ENCODE peak calls at places on chromosomes 4 and X, in six cellular contexts. O, C, Y, P, H and D are unnamed samples.

GRCh38 chr4:108365551-108365950 is 196.8 kb upstream of the LEF1 start:
- DNase-seq in O (no peak), C (no peak), Y (no peak), P (no peak), H (no peak), D (no peak)

GRCh38 chr4:85028910-85029309 is 62.4 kb upstream of the WDFY3 start:
- DNase-seq in O (no peak), C (peak), H (no peak), P (peak), Y (no peak), D (no peak)

GRCh38 chr4:120801171-120801758 is 121.3 kb downstream of the PRDM5 start:
- DNase-seq in H (no peak), C (peak), P (no peak), Y (no peak), O (peak), D (no peak)

GRCh38 chrX:572490-573124 is 58.0 kb upstream of the SHOX start:
- DNase-seq in O (no peak), Y (no peak), H (no peak), P (no peak), C (no peak), D (no peak)

GRCh38 chrX:41369152-41369551 is 35.2 kb downstream of the DDX3X start:
- DNase-seq in H (no peak), O (no peak), C (no peak), Y (no peak), P (no peak), D (no peak)

GRCh38 chrX:10507876-10508275 is 112.5 kb downstream of the MID1 start:
- DNase-seq in H (no peak), O (no peak), C (peak), Y (no peak), P (no peak), D (no peak)

GRCh38 chrX:55731826-55732225 is 14.3 kb downstream of the RRAGB start:
- DNase-seq in P (no peak), H (no peak), O (no peak), C (no peak), Y (no peak), D (no peak)

GRCh38 chrX:96752776-96753175 is 68.1 kb downstream of the DIAPH2 start:
- DNase-seq in P (no peak), O (no peak), C (no peak), H (no peak), Y (no peak), D (no peak)

GRCh38 chr4:53780736-53781400 is 189.6 kb upstream of the LNX1 start:
- DNase-seq in O (no peak), P (no peak), C (peak), Y (no peak), H (no peak), D (no peak)

GRCh38 chr4:184103755-184104367 is 113.8 kb downstream of the ENPP6 start:
- DNase-seq in P (no peak), Y (no peak), O (no peak), H (no peak), C (no peak), D (no peak)

GRCh38 chr4:130576218-130576617 is 1480.3 kb downstream of the C4orf33 start:
- DNase-seq in C (no peak), H (peak), Y (no peak), O (no peak), P (no peak), D (no peak)

GRCh38 chr4:182831376-182831775 is 85.8 kb downstream of the DCTD start:
- DNase-seq in Y (no peak), H (no peak), P (no peak), C (no peak), O (no peak), D (no peak)

GRCh38 chr4:173001571-173001970 is 167.0 kb upstream of the GALNT7 start:
- DNase-seq in O (no peak), Y (no peak), H (no peak), P (no peak), C (peak), D (no peak)

GRCh38 chr4:73919691-73920090 is 50.5 kb downstream of the CXCL1 start:
- DNase-seq in C (peak), P (no peak), Y (no peak), O (no peak), H (no peak), D (no peak)

GRCh38 chr4:125547842-125548241 is 233.1 kb downstream of the FAT4 start:
- DNase-seq in P (no peak), Y (no peak), O (no peak), C (no peak), H (no peak), D (no peak)

GRCh38 chrX:4708970-4709760 is 995.7 kb upstream of the PRKX start:
- DNase-seq in H (no peak), P (no peak), Y (no peak), O (no peak), C (no peak), D (peak)

GRCh38 chr4:55438314-55438713 is 42.6 kb downstream of the TMEM165 start:
- DNase-seq in P (no peak), H (no peak), Y (no peak), C (no peak), O (no peak), D (no peak)